ENCODE peak calls at places on chromosomes 6 and 20, in six cellular contexts. Z is SK-N-SH, J is HCT116, F is MM.1S, O is neural progenitor cell, X is PC-3. V is an unnamed sample. For H3K4me1, the result is how much of the 10 kb centered on the place peaks cover.

GRCh38 chr6:25553502-25553901 is 98.5 kb upstream of the SCGN start:
- DNase-seq in Z (no peak), J (no peak), F (no peak), O (no peak), X (no peak), V (peak)

GRCh38 chr20:64131406-64131805 is 24.0 kb upstream of the NPBWR2 start:
- DNase-seq in Z (peak), J (no peak), F (no peak), O (no peak), X (peak), V (peak)

GRCh38 chr20:38534756-38535155 is 46.2 kb upstream of the ADIG start:
- DNase-seq in Z (no peak), J (no peak), F (no peak), O (no peak), X (no peak), V (no peak)

GRCh38 chr6:53998293-53998692 is 113.0 kb upstream of the MLIP start:
- DNase-seq in Z (no peak), J (no peak), F (no peak), O (no peak), X (no peak), V (no peak)

GRCh38 chr6:87214831-87215230 is 59.5 kb downstream of the ZNF292 start:
- DNase-seq in Z (no peak), J (no peak), F (no peak), O (no peak), X (no peak), V (no peak)

GRCh38 chr6:39263299-39264037 is 34.2 kb upstream of the KCNK5 start:
- DNase-seq in Z (no peak), J (no peak), F (no peak), O (no peak), X (peak), V (no peak)

GRCh38 chr20:49411221-49411925 is 71.1 kb downstream of the KCNB1 start:
- DNase-seq in Z (no peak), J (no peak), F (no peak), O (no peak), X (no peak), V (no peak)

GRCh38 chr20:44429419-44430269 is 46.0 kb upstream of the TTPAL start:
- DNase-seq in Z (no peak), J (no peak), F (no peak), O (no peak), X (no peak), V (no peak)

GRCh38 chr6:53564401-53565065 is 19.6 kb upstream of the GCLC start:
- DNase-seq in Z (no peak), J (no peak), F (no peak), O (no peak), X (no peak), V (no peak)

GRCh38 chr20:36155991-36156390 is 1.5 kb downstream of the EPB41L1 start:
- DNase-seq in Z (no peak), J (no peak), F (no peak), O (no peak), X (no peak), V (no peak)

GRCh38 chr6:28643017-28643740 is 117.5 kb downstream of the GPX5 start:
- DNase-seq in Z (peak), J (peak), F (peak), O (peak), X (peak), V (peak)

GRCh38 chr20:36574278-36575065 is 1.1 kb downstream of the TGIF2 start:
- DNase-seq in Z (peak), J (no peak), F (peak), O (peak), X (peak), V (peak)

GRCh38 chr6:84762220-84762940 is 2.0 kb downstream of the TBX18 start:
- DNase-seq in Z (peak), J (no peak), F (no peak), O (peak), X (no peak), V (peak)

GRCh38 chr20:9689041-9689440 is 149.8 kb downstream of the PAK5 start:
- DNase-seq in Z (no peak), J (no peak), F (no peak), O (no peak), X (no peak), V (no peak)

GRCh38 chr6:168004023-168004422 is 6.6 kb downstream of the KIF25 start:
- DNase-seq in Z (no peak), J (no peak), F (no peak), O (no peak), X (no peak), V (no peak)

GRCh38 chr20:51118216-51118615 is 95.3 kb upstream of the KCNG1 start:
- DNase-seq in Z (no peak), J (no peak), F (no peak), O (no peak), X (no peak), V (no peak)

GRCh38 chr20:20207291-20207690 is 155.0 kb downstream of the CFAP61 start:
- DNase-seq in Z (peak), J (no peak), F (peak), O (peak), X (no peak), V (no peak)

GRCh38 chr6:116763871-116764270 is 1.6 kb downstream of the FAM162B start:
- DNase-seq in Z (peak), J (no peak), F (no peak), O (no peak), X (no peak), V (no peak)
- H3K4me3 ChIP-seq in Z (no peak), J (no peak), F (no peak), O (no peak), X (no peak), V (no peak)

GRCh38 chr6:15252205-15252604 is 6.3 kb downstream of the JARID2 start:
- DNase-seq in Z (no peak), J (no peak), F (no peak), O (no peak), X (no peak), V (no peak)

GRCh38 chr6:15256538-15257222 is 10.8 kb downstream of the JARID2 start:
- DNase-seq in Z (no peak), J (no peak), F (no peak), O (no peak), X (no peak), V (no peak)

GRCh38 chr6:15253107-15254073 is 7.5 kb downstream of the JARID2 start:
- DNase-seq in Z (no peak), J (no peak), F (no peak), O (no peak), X (no peak), V (no peak)

GRCh38 chr6:15254074-15254975 is 8.5 kb downstream of the JARID2 start:
- DNase-seq in Z (no peak), J (no peak), F (no peak), O (peak), X (peak), V (peak)

DNA sequence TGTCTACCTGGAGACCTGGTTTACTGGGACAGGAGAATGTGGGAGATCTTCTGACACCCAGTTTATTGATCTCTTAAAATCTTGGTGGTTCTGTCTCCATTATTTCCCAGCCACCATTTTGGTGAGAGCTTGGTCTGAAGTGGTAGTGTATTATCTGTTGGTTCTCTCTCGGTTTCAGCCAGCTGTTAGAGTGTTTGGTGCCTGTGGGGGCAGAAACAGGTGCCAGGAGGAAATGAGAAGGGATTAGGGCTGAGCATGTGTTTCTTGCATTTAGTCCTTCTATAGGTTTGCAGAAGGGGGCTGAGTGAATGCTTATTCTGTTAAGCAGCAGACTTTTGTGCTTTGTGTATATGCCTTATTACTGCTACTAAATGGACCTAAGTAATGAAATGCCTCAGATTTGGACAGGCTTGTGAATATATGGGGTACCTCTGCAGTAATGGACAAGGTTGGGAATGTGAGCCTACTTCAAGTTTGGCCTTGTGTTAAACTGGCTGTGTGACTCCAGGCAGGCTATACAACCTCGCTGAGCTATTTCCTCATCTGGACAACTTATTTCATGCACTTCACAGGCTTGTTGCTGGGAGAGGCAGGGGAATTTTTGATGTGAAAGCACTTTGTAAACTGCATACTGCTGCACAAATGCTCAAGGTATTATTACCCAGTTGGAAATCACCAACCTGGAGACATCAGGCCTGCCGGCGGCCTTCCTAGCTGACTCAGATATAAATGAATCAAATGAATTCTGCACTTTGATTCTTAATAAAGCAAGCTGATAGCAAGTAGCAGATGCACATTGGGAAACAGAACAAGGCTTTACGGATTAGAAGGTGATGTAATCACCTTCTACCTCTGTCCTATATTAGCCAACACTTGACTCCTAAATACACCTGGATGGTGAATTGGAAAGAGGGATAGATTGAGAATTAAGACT is 9.9 kb downstream of the JARID2 start:
- DNase-seq in Z (no peak), J (no peak), F (peak), O (peak), X (no peak), V (no peak)
- H3K4me1 ChIP-seq in Z (under half), J (under half), F (half or more), O (under half), X (under half), V (under half)

GRCh38 chr6:45713981-45714685 is 301.5 kb downstream of the CLIC5 start:
- DNase-seq in Z (no peak), J (no peak), F (no peak), O (no peak), X (no peak), V (no peak)
- TF ChIP-seq EZH2phosphoT487 in Z (no peak), J (no peak), F (no peak), O (no peak), X (no peak), V (no peak)

DNA sequence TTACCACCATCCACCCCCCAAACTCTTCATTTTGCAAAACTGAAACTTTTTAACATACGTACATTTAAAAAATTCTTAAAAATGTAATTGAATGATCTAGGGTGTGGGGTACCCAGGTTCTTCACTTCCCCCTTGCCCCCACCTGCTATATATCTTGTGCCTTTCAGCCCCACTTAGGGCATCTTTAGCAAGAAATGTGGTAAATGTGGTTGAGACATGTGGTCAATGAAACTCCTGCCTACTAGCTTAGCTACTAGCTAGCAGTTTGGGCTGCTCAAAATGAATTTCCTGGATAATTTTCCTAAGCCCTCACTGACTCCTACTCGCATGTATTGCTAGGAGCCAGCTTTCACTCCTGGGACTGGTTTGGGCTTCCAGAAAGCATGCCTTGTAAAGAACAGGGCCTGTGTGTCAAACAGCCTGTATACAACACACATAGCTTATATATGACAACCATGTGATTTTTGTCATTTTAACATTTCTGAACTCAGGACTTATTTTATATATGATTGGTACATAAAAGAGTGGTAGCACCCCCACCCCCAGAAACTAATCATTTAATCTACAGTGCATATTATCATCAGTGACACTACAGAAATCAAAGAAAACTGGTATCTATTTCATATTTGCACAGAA is 257.2 kb downstream of the ATXN1 start:
- DNase-seq in Z (no peak), J (no peak), F (peak), O (no peak), X (no peak), V (no peak)
- H3K4me3 ChIP-seq in Z (no peak), J (no peak), F (no peak), O (no peak), X (no peak), V (no peak)

GRCh38 chr6:48067148-48067709 is 43.8 kb downstream of the PTCHD4 start:
- DNase-seq in Z (no peak), J (no peak), F (no peak), O (no peak), X (no peak), V (no peak)
- H3K4me1 ChIP-seq in Z (under half), J (under half), F (under half), O (under half), X (under half), V (under half)

V was measured in GM23248.